ENCODE peak calls at places on chromosome 3, in seven cellular contexts. D, A, B, I, G, H and Y are unnamed samples.
A peak's percentile ranks its signal among the peaks of the same experiment; 100 is the strongest.

GRCh38 chr3:100873624-100874023 is 119.6 kb downstream of the ABI3BP start:
- DNase-seq in D (no peak), I (no peak), G (no peak), B (no peak), A (no peak), H (no peak), Y (no peak)

GRCh38 chr3:8436667-8437287 is 64.8 kb upstream of the LMCD1 start:
- DNase-seq in D (no peak), I (no peak), H (peak; percentile 64), B (no peak), A (no peak), G (no peak), Y (no peak)

GRCh38 chr3:122609798-122610559 is 32.5 kb downstream of the PARP15 start:
- DNase-seq in A (no peak), G (no peak), H (no peak), I (peak; percentile 70), B (peak; percentile 69), D (peak; percentile 84), Y (no peak)

GRCh38 chr3:15659254-15659975 is 57.9 kb downstream of the BTD start:
- DNase-seq in A (no peak), I (no peak), G (no peak), H (no peak), B (no peak), D (no peak), Y (no peak)

GRCh38 chr3:107956991-107957467 is 133.8 kb downstream of the CD47 start:
- DNase-seq in B (peak; percentile 97), I (peak; percentile 82), D (no peak), A (peak; percentile 71), H (peak; percentile 93), G (no peak), Y (no peak)

GRCh38 chr3:32454731-32455608 is 47.7 kb downstream of the CMTM6 start:
- DNase-seq in I (no peak), B (no peak), G (no peak), H (no peak), D (no peak), A (no peak), Y (no peak)

GRCh38 chr3:66037986-66038369 is 740 bp downstream of the MAGI1 start:
- DNase-seq in A (peak; percentile 38), I (peak; percentile 14), D (no peak), G (no peak), B (no peak), H (no peak), Y (peak; percentile 41)

GRCh38 chr3:182989566-182989965 is 9.2 kb upstream of the DCUN1D1 start:
- DNase-seq in G (no peak), H (peak; percentile 30), B (no peak), I (peak; percentile 19), D (peak; percentile 78), A (no peak), Y (no peak)

GRCh38 chr3:19748782-19749447 is 185.1 kb downstream of the EFHB start:
- DNase-seq in H (no peak), G (no peak), B (no peak), D (no peak), A (no peak), I (no peak), Y (no peak)

GRCh38 chr3:72797773-72798543 is 50.3 kb downstream of the SHQ1 start:
- DNase-seq in D (peak; percentile 10), G (no peak), A (peak; percentile 29), I (no peak), H (no peak), B (peak; percentile 54), Y (peak; percentile 30)

GRCh38 chr3:139728414-139728813 is 50.6 kb upstream of the NMNAT3 start:
- DNase-seq in H (no peak), B (no peak), I (no peak), G (no peak), A (no peak), D (no peak), Y (no peak)

GRCh38 chr3:105979961-105980360 is 111.1 kb upstream of the CBLB start:
- DNase-seq in D (no peak), A (no peak), B (no peak), I (no peak), G (no peak), H (no peak), Y (no peak)

DNA sequence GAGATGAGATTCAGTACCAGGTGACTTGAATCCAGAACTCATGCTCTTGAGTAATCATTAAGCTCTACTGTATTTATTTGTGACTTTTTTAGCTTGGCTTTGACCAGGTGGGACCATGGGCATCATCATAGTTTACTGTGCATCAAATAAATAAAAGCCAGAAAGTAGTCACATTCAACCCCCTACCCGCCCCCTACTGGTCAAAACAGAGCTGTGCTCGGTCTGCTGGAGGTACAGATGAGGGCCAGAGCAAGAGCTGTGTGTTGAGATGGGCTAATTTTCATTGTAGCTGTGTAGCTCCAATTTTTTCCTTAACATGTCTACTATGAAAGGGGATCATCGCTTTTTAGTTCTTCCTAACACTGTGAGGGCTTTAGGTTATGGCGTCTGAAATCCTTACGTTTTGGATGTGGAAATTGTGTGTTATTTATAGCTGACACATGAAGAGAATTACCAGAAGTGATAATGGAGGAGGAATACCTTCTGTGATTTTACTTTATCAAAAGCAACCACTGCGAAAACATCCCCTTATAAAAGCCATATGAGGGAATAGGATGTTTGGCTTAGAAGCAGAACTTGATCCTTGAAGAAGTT is 375.1 kb downstream of the PTPRG start:
- DNase-seq in H (no peak), I (peak; percentile 46), B (peak; percentile 36), D (peak; percentile 42), G (no peak), A (peak; percentile 10), Y (peak; percentile 71)
- TF ChIP-seq CTCF in H (no peak), I (peak; percentile 45), B (peak; percentile 79), D (peak; percentile 69), G (peak; percentile 60), A (peak; percentile 32), Y (peak; percentile 83)

GRCh38 chr3:171797265-171797679 is 13.0 kb downstream of the PLD1 start:
- DNase-seq in B (no peak), H (no peak), A (no peak), I (peak; percentile 41), G (no peak), D (peak; percentile 87), Y (no peak)
- TF ChIP-seq CTCF in B (no peak), H (no peak), A (no peak), I (no peak), G (no peak), D (no peak), Y (no peak)

DNA sequence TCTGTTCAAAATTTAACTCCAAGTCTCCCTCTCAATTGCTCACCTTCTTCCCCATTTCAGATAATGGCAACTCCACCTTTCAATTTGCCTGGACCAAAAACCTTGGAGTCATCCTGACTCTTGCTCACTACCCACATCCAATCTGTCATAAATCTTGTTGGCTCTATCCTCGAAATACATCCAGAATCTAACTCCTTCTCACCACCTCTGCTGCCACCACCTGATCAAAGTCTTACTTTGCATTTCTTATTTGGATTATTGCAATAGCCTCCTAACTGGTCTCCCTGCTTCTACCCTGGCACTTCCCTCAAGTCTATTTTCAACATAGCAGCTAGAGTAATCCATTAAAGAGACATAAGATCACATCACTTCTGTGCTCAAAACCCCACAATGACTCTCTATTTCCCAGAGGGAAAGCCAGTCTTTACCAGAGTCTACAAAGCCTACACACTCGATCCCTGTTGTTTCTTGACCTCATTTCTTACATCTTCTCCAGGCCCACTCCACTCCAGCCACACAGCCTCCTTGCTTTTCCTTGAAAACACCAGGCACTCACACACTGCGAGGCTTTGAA is 86.6 kb downstream of the GPR156 start:
- DNase-seq in G (no peak), H (no peak), B (peak; percentile 58), A (peak; percentile 32), D (peak; percentile 76), I (peak; percentile 55), Y (no peak)
- TF ChIP-seq CTCF in G (no peak), H (no peak), B (peak; percentile 22), A (peak; percentile 47), D (peak; percentile 61), I (peak; percentile 41), Y (no peak)

GRCh38 chr3:96416549-96417255 is 397.7 kb upstream of the EPHA6 start:
- DNase-seq in B (no peak), A (no peak), G (no peak), I (no peak), H (no peak), D (no peak), Y (no peak)
- TF ChIP-seq CTCF in B (no peak), A (no peak), G (no peak), I (no peak), H (no peak), D (no peak), Y (no peak)

GRCh38 chr3:84110787-84111186 is 848.0 kb upstream of the CADM2 start:
- DNase-seq in G (no peak), A (no peak), H (no peak), D (no peak), I (no peak), B (no peak), Y (no peak)
- TF ChIP-seq CTCF in G (no peak), A (no peak), H (no peak), D (no peak), I (no peak), B (no peak), Y (no peak)

DNA sequence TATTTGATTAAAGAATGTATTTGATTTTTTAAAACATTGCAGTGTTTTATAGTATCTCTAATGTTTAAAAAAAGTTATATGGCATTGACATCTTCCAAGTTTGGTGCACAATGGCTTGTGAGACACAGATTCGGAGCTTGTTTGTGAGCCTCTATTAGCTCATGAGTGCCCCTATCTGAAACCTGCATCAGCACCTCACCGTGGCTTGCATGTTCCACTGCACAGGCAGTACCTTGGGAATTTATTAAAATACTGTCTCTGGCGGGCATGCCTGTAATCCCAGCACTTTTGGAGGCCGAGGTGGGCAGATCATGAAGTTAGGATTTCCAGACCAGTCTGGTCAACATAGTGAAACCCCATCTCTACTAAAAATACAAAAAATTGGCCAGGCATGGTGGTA is 6.8 kb upstream of the RTP2 start:
- DNase-seq in A (no peak), I (no peak), B (no peak), D (no peak), G (no peak), H (no peak), Y (no peak)
- TF ChIP-seq CTCF in A (no peak), I (no peak), B (no peak), D (no peak), G (peak; percentile 19), H (no peak), Y (no peak)

GRCh38 chr3:158739661-158740060 is 7.4 kb upstream of the RARRES1 start:
- DNase-seq in I (no peak), G (no peak), H (no peak), B (no peak), A (no peak), D (no peak), Y (no peak)
- TF ChIP-seq CTCF in I (no peak), G (no peak), H (no peak), B (no peak), A (no peak), D (no peak), Y (no peak)

GRCh38 chr3:124526601-124527000 is 203.7 kb upstream of the UMPS start:
- DNase-seq in H (no peak), D (no peak), G (no peak), I (no peak), A (no peak), B (no peak), Y (no peak)
- TF ChIP-seq CTCF in H (no peak), D (no peak), G (no peak), I (peak; percentile 9), A (no peak), B (peak; percentile 26), Y (peak; percentile 27)